ENCODE peak calls at places on chromosomes 12 and 14, in seven cellular contexts. S, L, B, J, Z, P and I are unnamed samples.

GRCh38 chr14:68336165-68336564 is 456.7 kb downstream of the ZFP36L1 start:
- DNase-seq in S (no peak), L (no peak), B (no peak), J (no peak), Z (no peak), P (no peak), I (no peak)

GRCh38 chr14:52333823-52334657 is 19.9 kb downstream of the PTGER2 start:
- DNase-seq in S (no peak), L (peak), B (no peak), J (no peak), Z (no peak), P (no peak), I (no peak)

GRCh38 chr12:85759217-85759616 is 77.0 kb downstream of the RASSF9 start:
- DNase-seq in S (no peak), L (no peak), B (no peak), J (no peak), Z (no peak), P (no peak), I (no peak)

GRCh38 chr14:103123634-103124500 is 606 bp downstream of the TNFAIP2 start:
- DNase-seq in S (peak), L (peak), B (no peak), J (no peak), Z (no peak), P (no peak), I (peak)

GRCh38 chr14:105136401-105137322 is 31.9 kb downstream of the JAG2 start:
- DNase-seq in S (peak), L (no peak), B (no peak), J (no peak), Z (no peak), P (no peak), I (no peak)

GRCh38 chr12:6393109-6393508 is 9.1 kb downstream of the LTBR start:
- DNase-seq in S (no peak), L (no peak), B (no peak), J (no peak), Z (no peak), P (no peak), I (no peak)

GRCh38 chr12:14379508-14379907 is 14.0 kb downstream of the ATF7IP start:
- DNase-seq in S (no peak), L (no peak), B (no peak), J (no peak), Z (no peak), P (no peak), I (no peak)

GRCh38 chr12:94309348-94309747 is 150.3 kb downstream of the CEP83 start:
- DNase-seq in S (no peak), L (no peak), B (no peak), J (no peak), Z (no peak), P (no peak), I (no peak)

GRCh38 chr12:114904254-114905003 is 220.5 kb upstream of the TBX3 start:
- DNase-seq in S (no peak), L (peak), B (no peak), J (no peak), Z (no peak), P (no peak), I (no peak)

GRCh38 chr12:48819986-48820385 is 1.7 kb downstream of the CACNB3 start:
- DNase-seq in S (no peak), L (no peak), B (no peak), J (no peak), Z (no peak), P (no peak), I (no peak)

GRCh38 chr12:46523446-46523845 is 150.9 kb upstream of the SLC38A2 start:
- DNase-seq in S (no peak), L (no peak), B (no peak), J (no peak), Z (no peak), P (no peak), I (no peak)

GRCh38 chr12:54147606-54148005 is 41.2 kb downstream of the SMUG1 start:
- DNase-seq in S (no peak), L (no peak), B (no peak), J (no peak), Z (no peak), P (no peak), I (no peak)

GRCh38 chr12:120230974-120231315 is 30.0 kb upstream of the RPLP0 start:
- DNase-seq in S (no peak), L (no peak), B (no peak), J (no peak), Z (no peak), P (no peak), I (no peak)

GRCh38 chr12:40946612-40947194 is 241.4 kb upstream of the PDZRN4 start:
- DNase-seq in S (no peak), L (peak), B (peak), J (no peak), Z (no peak), P (peak), I (peak)

GRCh38 chr12:32032205-32032810 is 73.1 kb downstream of the RESF1 start:
- DNase-seq in S (no peak), L (peak), B (no peak), J (no peak), Z (peak), P (peak), I (peak)

GRCh38 chr14:75849496-75849895 is 132.3 kb downstream of the TGFB3 start:
- DNase-seq in S (no peak), L (no peak), B (no peak), J (no peak), Z (no peak), P (no peak), I (no peak)

GRCh38 chr12:113945174-113946173 is 20.7 kb downstream of the RBM19 start:
- DNase-seq in S (no peak), L (no peak), B (no peak), J (no peak), Z (no peak), P (no peak), I (no peak)

GRCh38 chr12:12673296-12673695 is 22.7 kb downstream of the GPR19 start:
- DNase-seq in S (no peak), L (no peak), B (no peak), J (no peak), Z (no peak), P (no peak), I (no peak)

GRCh38 chr12:16389594-16389993 is 42.1 kb downstream of the MGST1 start:
- DNase-seq in S (no peak), L (peak), B (no peak), J (no peak), Z (peak), P (no peak), I (no peak)

GRCh38 chr14:90698379-90698869 is 117.8 kb downstream of the TTC7B start:
- DNase-seq in S (no peak), L (peak), B (no peak), J (no peak), Z (no peak), P (no peak), I (no peak)

GRCh38 chr12:56884421-56884820 is 49.8 kb downstream of the SDR9C7 start:
- DNase-seq in S (no peak), L (peak), B (no peak), J (no peak), Z (no peak), P (no peak), I (no peak)

GRCh38 chr14:69519253-69519661 is 34.7 kb downstream of the PLEKHD1 start:
- DNase-seq in S (no peak), L (no peak), B (no peak), J (no peak), Z (peak), P (no peak), I (peak)

GRCh38 chr12:11723993-11724392 is 74.5 kb downstream of the ETV6 start:
- DNase-seq in S (no peak), L (peak), B (no peak), J (no peak), Z (no peak), P (peak), I (peak)